ENCODE peak calls at places on chromosome 5, in seven cellular contexts. F, U, K, N, T, Q and Y are unnamed samples.

GRCh38 chr5:133321833-133322420 is 270.1 kb downstream of the HSPA4 start:
- DNase-seq in F (no peak), U (no peak), K (no peak), N (no peak), T (no peak), Q (no peak), Y (no peak)

GRCh38 chr5:38783011-38783551 is 62.7 kb upstream of the OSMR start:
- DNase-seq in F (peak), U (no peak), K (no peak), N (no peak), T (no peak), Q (no peak), Y (peak)

GRCh38 chr5:1032011-1032410 is 23.4 kb downstream of the NKD2 start:
- DNase-seq in F (no peak), U (peak), K (no peak), N (no peak), T (peak), Q (no peak), Y (no peak)

GRCh38 chr5:15026944-15027343 is 155.4 kb upstream of the ANKH start:
- DNase-seq in F (peak), U (no peak), K (no peak), N (peak), T (no peak), Q (no peak), Y (no peak)

GRCh38 chr5:79074641-79075040 is 5.1 kb downstream of the BHMT2 start:
- DNase-seq in F (no peak), U (no peak), K (no peak), N (no peak), T (no peak), Q (no peak), Y (no peak)

GRCh38 chr5:173529861-173530260 is 86.6 kb downstream of the BOD1 start:
- DNase-seq in F (no peak), U (no peak), K (no peak), N (no peak), T (no peak), Q (no peak), Y (no peak)

GRCh38 chr5:78984611-78985406 is at the start of gene ARSB:
- DNase-seq in F (peak), U (peak), K (peak), N (peak), T (peak), Q (peak), Y (peak)

GRCh38 chr5:89043676-89044075 is 160.7 kb upstream of the MEF2C start:
- DNase-seq in F (no peak), U (no peak), K (no peak), N (no peak), T (no peak), Q (no peak), Y (no peak)

GRCh38 chr5:134004626-134005414 is at the start of gene VDAC1:
- DNase-seq in F (peak), U (peak), K (peak), N (peak), T (peak), Q (peak), Y (peak)

GRCh38 chr5:167898361-167899042 is 392.9 kb upstream of the WWC1 start:
- DNase-seq in F (no peak), U (no peak), K (no peak), N (no peak), T (no peak), Q (no peak), Y (no peak)

GRCh38 chr5:98742395-98743073 is 30.9 kb upstream of the RGMB start:
- DNase-seq in F (no peak), U (no peak), K (no peak), N (peak), T (no peak), Q (no peak), Y (no peak)